ENCODE peak calls at places on chromosomes 11 and 22, in six cellular contexts. Q, U, Y, Z, W and P are unnamed samples.
A peak's percentile ranks its signal among the peaks of the same experiment; 100 is the strongest.

GRCh38 chr11:118609380-118610219 is 2.2 kb downstream of the PHLDB1 start:
- DNase-seq in Y (no peak), Q (no peak), W (peak; percentile 81), Z (no peak), U (peak; percentile 73), P (no peak)

GRCh38 chr22:27612075-27612474 is 189.5 kb downstream of the MN1 start:
- DNase-seq in Z (no peak), Q (no peak), Y (no peak), W (no peak), U (no peak), P (no peak)

GRCh38 chr11:102192349-102193066 is 82.3 kb downstream of the YAP1 start:
- DNase-seq in Y (no peak), Q (peak; percentile 11), W (no peak), U (no peak), Z (no peak), P (no peak)

GRCh38 chr22:44707752-44708151 is 5.7 kb downstream of the PRR5 start:
- DNase-seq in Q (no peak), U (no peak), W (peak; percentile 84), Z (no peak), Y (peak; percentile 74), P (no peak)

GRCh38 chr22:36329217-36330078 is 58.3 kb downstream of the MYH9 start:
- DNase-seq in Q (peak; percentile 96), Y (peak; percentile 99), U (peak; percentile 97), Z (peak; percentile 88), W (peak; percentile 72), P (peak; percentile 70)

GRCh38 chr11:128662960-128663359 is 30.9 kb upstream of the FLI1 start:
- DNase-seq in U (no peak), Z (no peak), W (no peak), Y (no peak), Q (no peak), P (no peak)

GRCh38 chr11:86743223-86744118 is 56.9 kb upstream of the PRSS23 start:
- DNase-seq in Z (no peak), W (peak; percentile 99), U (no peak), Y (peak; percentile 99), Q (peak; percentile 8), P (peak; percentile 88)

GRCh38 chr22:24772493-24773220 is 1.9 kb downstream of the PIWIL3 start:
- DNase-seq in Q (peak; percentile 53), Z (peak; percentile 72), W (peak; percentile 51), Y (peak; percentile 20), U (peak; percentile 87), P (peak; percentile 48)

GRCh38 chr11:118068206-118068944 is 8.5 kb upstream of the TMPRSS4 start:
- DNase-seq in W (no peak), U (peak; percentile 89), Y (no peak), Q (peak; percentile 42), Z (no peak), P (no peak)

GRCh38 chr22:27154717-27155116 is 497.3 kb downstream of the MIAT start:
- DNase-seq in Z (no peak), Y (no peak), Q (peak; percentile 63), W (no peak), U (no peak), P (no peak)

GRCh38 chr22:27875951-27876350 is 43.1 kb downstream of the PITPNB start:
- DNase-seq in Z (no peak), U (no peak), Q (no peak), Y (no peak), W (no peak), P (no peak)

GRCh38 chr22:23789638-23790037 is 2.9 kb downstream of the SMARCB1 start:
- DNase-seq in U (peak; percentile 60), W (no peak), Q (peak; percentile 32), Y (no peak), Z (peak; percentile 4), P (no peak)

GRCh38 chr22:43814264-43814663 is 2.2 kb upstream of the EFCAB6 start:
- DNase-seq in W (no peak), Z (no peak), U (no peak), Y (no peak), Q (no peak), P (no peak)

GRCh38 chr11:91641153-91641552 is 583.5 kb upstream of the FAT3 start:
- DNase-seq in Q (no peak), Z (no peak), W (no peak), Y (no peak), U (no peak), P (no peak)

GRCh38 chr22:41968601-41969000 is 642 bp upstream of the SEPTIN3 start:
- DNase-seq in Y (peak; percentile 29), W (no peak), Z (no peak), Q (no peak), U (peak; percentile 67), P (no peak)